ENCODE peak calls at places on chromosomes 2 and 18, in eight cellular contexts. One of them, this sample, is unnamed.

GRCh38 chr2:27765621-27766286 is 5.8 kb upstream of the MRPL33 start:
- DNase-seq in suprapubic skin: no peak
- DNase-seq in HepG2: no peak
- DNase-seq in tibial nerve: no peak
- DNase-seq in ovary: peak; percentile 82
- DNase-seq in stomach: peak; percentile 81
- DNase-seq in transverse colon: peak; percentile 66
- DNase-seq in upper lobe of left lung: peak; percentile 81
- DNase-seq in this sample: peak; percentile 68

GRCh38 chr2:111041398-111042202 is 79.1 kb upstream of the BCL2L11 start:
- DNase-seq in suprapubic skin: no peak
- DNase-seq in HepG2: no peak
- DNase-seq in tibial nerve: no peak
- DNase-seq in ovary: no peak
- DNase-seq in stomach: no peak
- DNase-seq in transverse colon: no peak
- DNase-seq in upper lobe of left lung: no peak
- DNase-seq in this sample: no peak

GRCh38 chr2:133352719-133353118 is 215.5 kb downstream of the NCKAP5 start:
- DNase-seq in suprapubic skin: no peak
- DNase-seq in HepG2: no peak
- DNase-seq in tibial nerve: no peak
- DNase-seq in ovary: no peak
- DNase-seq in stomach: no peak
- DNase-seq in transverse colon: no peak
- DNase-seq in upper lobe of left lung: no peak
- DNase-seq in this sample: peak; percentile 69

GRCh38 chr2:240502430-240503121 is 55.2 kb downstream of the ANKMY1 start:
- DNase-seq in suprapubic skin: no peak
- DNase-seq in HepG2: no peak
- DNase-seq in tibial nerve: no peak
- DNase-seq in ovary: no peak
- DNase-seq in stomach: peak; percentile 21
- DNase-seq in transverse colon: no peak
- DNase-seq in upper lobe of left lung: peak; percentile 7
- DNase-seq in this sample: no peak

GRCh38 chr2:149365826-149366583 is 35.6 kb downstream of the LYPD6 start:
- DNase-seq in suprapubic skin: no peak
- DNase-seq in HepG2: peak; percentile 29
- DNase-seq in tibial nerve: no peak
- DNase-seq in ovary: no peak
- DNase-seq in stomach: peak; percentile 83
- DNase-seq in transverse colon: no peak
- DNase-seq in upper lobe of left lung: no peak
- DNase-seq in this sample: no peak

GRCh38 chr2:20523798-20524197 is 76.9 kb downstream of the RHOB start:
- DNase-seq in suprapubic skin: no peak
- DNase-seq in HepG2: no peak
- DNase-seq in tibial nerve: no peak
- DNase-seq in ovary: no peak
- DNase-seq in stomach: no peak
- DNase-seq in transverse colon: no peak
- DNase-seq in upper lobe of left lung: no peak
- DNase-seq in this sample: no peak

GRCh38 chr2:37928377-37928776 is 3.3 kb downstream of the RMDN2 start:
- DNase-seq in suprapubic skin: no peak
- DNase-seq in HepG2: peak; percentile 67
- DNase-seq in tibial nerve: no peak
- DNase-seq in ovary: no peak
- DNase-seq in stomach: no peak
- DNase-seq in transverse colon: no peak
- DNase-seq in upper lobe of left lung: no peak
- DNase-seq in this sample: no peak

GRCh38 chr2:144099746-144100438 is 420.0 kb downstream of the ZEB2 start:
- DNase-seq in suprapubic skin: no peak
- DNase-seq in HepG2: no peak
- DNase-seq in tibial nerve: no peak
- DNase-seq in ovary: no peak
- DNase-seq in stomach: no peak
- DNase-seq in transverse colon: no peak
- DNase-seq in upper lobe of left lung: no peak
- DNase-seq in this sample: no peak

GRCh38 chr2:216743781-216744180 is 48.4 kb upstream of the IGFBP5 start:
- DNase-seq in suprapubic skin: no peak
- DNase-seq in HepG2: no peak
- DNase-seq in tibial nerve: no peak
- DNase-seq in ovary: no peak
- DNase-seq in stomach: no peak
- DNase-seq in transverse colon: no peak
- DNase-seq in upper lobe of left lung: no peak
- DNase-seq in this sample: no peak

GRCh38 chr18:48813833-48814489 is 136.8 kb downstream of the SMAD7 start:
- DNase-seq in suprapubic skin: peak; percentile 50
- DNase-seq in HepG2: no peak
- DNase-seq in tibial nerve: peak; percentile 39
- DNase-seq in ovary: no peak
- DNase-seq in stomach: peak; percentile 31
- DNase-seq in transverse colon: peak; percentile 39
- DNase-seq in upper lobe of left lung: peak; percentile 51
- DNase-seq in this sample: peak; percentile 48

GRCh38 chr2:118667366-118667765 is 180.1 kb downstream of the EN1 start:
- DNase-seq in suprapubic skin: no peak
- DNase-seq in HepG2: no peak
- DNase-seq in tibial nerve: no peak
- DNase-seq in ovary: no peak
- DNase-seq in stomach: no peak
- DNase-seq in transverse colon: no peak
- DNase-seq in upper lobe of left lung: no peak
- DNase-seq in this sample: no peak

GRCh38 chr2:48173141-48173540 is 266.8 kb upstream of the FBXO11 start:
- DNase-seq in suprapubic skin: no peak
- DNase-seq in HepG2: no peak
- DNase-seq in tibial nerve: no peak
- DNase-seq in ovary: no peak
- DNase-seq in stomach: no peak
- DNase-seq in transverse colon: no peak
- DNase-seq in upper lobe of left lung: no peak
- DNase-seq in this sample: no peak

GRCh38 chr2:208092093-208092832 is 32.1 kb downstream of the CRYGD start:
- DNase-seq in suprapubic skin: no peak
- DNase-seq in HepG2: no peak
- DNase-seq in tibial nerve: no peak
- DNase-seq in ovary: no peak
- DNase-seq in stomach: no peak
- DNase-seq in transverse colon: no peak
- DNase-seq in upper lobe of left lung: no peak
- DNase-seq in this sample: no peak

GRCh38 chr2:12116228-12116750 is 369.9 kb downstream of the LPIN1 start:
- DNase-seq in suprapubic skin: no peak
- DNase-seq in HepG2: no peak
- DNase-seq in tibial nerve: no peak
- DNase-seq in ovary: no peak
- DNase-seq in stomach: no peak
- DNase-seq in transverse colon: no peak
- DNase-seq in upper lobe of left lung: no peak
- DNase-seq in this sample: no peak

GRCh38 chr18:7021994-7022840 is 95.4 kb downstream of the LAMA1 start:
- DNase-seq in suprapubic skin: no peak
- DNase-seq in HepG2: peak; percentile 76
- DNase-seq in tibial nerve: no peak
- DNase-seq in ovary: no peak
- DNase-seq in stomach: peak; percentile 73
- DNase-seq in transverse colon: peak; percentile 66
- DNase-seq in upper lobe of left lung: peak; percentile 60
- DNase-seq in this sample: no peak

GRCh38 chr2:710867-711266 is 33.7 kb upstream of the TMEM18 start:
- DNase-seq in suprapubic skin: no peak
- DNase-seq in HepG2: no peak
- DNase-seq in tibial nerve: no peak
- DNase-seq in ovary: no peak
- DNase-seq in stomach: no peak
- DNase-seq in transverse colon: no peak
- DNase-seq in upper lobe of left lung: no peak
- DNase-seq in this sample: no peak

GRCh38 chr2:16138811-16139662 is 198.7 kb downstream of the MYCN start:
- DNase-seq in suprapubic skin: no peak
- DNase-seq in HepG2: no peak
- DNase-seq in tibial nerve: peak; percentile 1
- DNase-seq in ovary: no peak
- DNase-seq in stomach: no peak
- DNase-seq in transverse colon: no peak
- DNase-seq in upper lobe of left lung: no peak
- DNase-seq in this sample: no peak

GRCh38 chr2:234444888-234445287 is 52.0 kb downstream of the ARL4C start:
- DNase-seq in suprapubic skin: no peak
- DNase-seq in HepG2: no peak
- DNase-seq in tibial nerve: no peak
- DNase-seq in ovary: no peak
- DNase-seq in stomach: no peak
- DNase-seq in transverse colon: peak; percentile 45
- DNase-seq in upper lobe of left lung: no peak
- DNase-seq in this sample: no peak

GRCh38 chr2:99675110-99675661 is 185.4 kb upstream of the REV1 start:
- DNase-seq in suprapubic skin: no peak
- DNase-seq in HepG2: no peak
- DNase-seq in tibial nerve: no peak
- DNase-seq in ovary: no peak
- DNase-seq in stomach: no peak
- DNase-seq in transverse colon: no peak
- DNase-seq in upper lobe of left lung: no peak
- DNase-seq in this sample: no peak

GRCh38 chr18:79944746-79945117 is 6.7 kb downstream of the SLC66A2 start:
- DNase-seq in suprapubic skin: no peak
- DNase-seq in HepG2: no peak
- DNase-seq in tibial nerve: no peak
- DNase-seq in ovary: peak; percentile 8
- DNase-seq in stomach: peak; percentile 16
- DNase-seq in transverse colon: peak; percentile 4
- DNase-seq in upper lobe of left lung: peak; percentile 17
- DNase-seq in this sample: peak; percentile 37

GRCh38 chr18:62384610-62385097 is 59.5 kb downstream of the TNFRSF11A start:
- DNase-seq in suprapubic skin: no peak
- DNase-seq in HepG2: no peak
- DNase-seq in tibial nerve: no peak
- DNase-seq in ovary: no peak
- DNase-seq in stomach: no peak
- DNase-seq in transverse colon: no peak
- DNase-seq in upper lobe of left lung: no peak
- DNase-seq in this sample: no peak

GRCh38 chr2:84938194-84938879 is 32.6 kb upstream of the KCMF1 start:
- DNase-seq in suprapubic skin: no peak
- DNase-seq in HepG2: peak; percentile 35
- DNase-seq in tibial nerve: no peak
- DNase-seq in ovary: no peak
- DNase-seq in stomach: no peak
- DNase-seq in transverse colon: no peak
- DNase-seq in upper lobe of left lung: no peak
- DNase-seq in this sample: no peak

GRCh38 chr2:54052825-54053718 is 62.3 kb upstream of the ACYP2 start:
- DNase-seq in suprapubic skin: no peak
- DNase-seq in HepG2: no peak
- DNase-seq in tibial nerve: no peak
- DNase-seq in ovary: no peak
- DNase-seq in stomach: no peak
- DNase-seq in transverse colon: no peak
- DNase-seq in upper lobe of left lung: no peak
- DNase-seq in this sample: no peak
- TF ChIP-seq CTCF in suprapubic skin: no peak
- TF ChIP-seq CTCF in HepG2: peak; percentile 33
- TF ChIP-seq CTCF in tibial nerve: no peak
- TF ChIP-seq CTCF in ovary: no peak
- TF ChIP-seq CTCF in stomach: no peak
- TF ChIP-seq CTCF in transverse colon: no peak
- TF ChIP-seq CTCF in upper lobe of left lung: no peak
- TF ChIP-seq CTCF in this sample: no peak

DNA sequence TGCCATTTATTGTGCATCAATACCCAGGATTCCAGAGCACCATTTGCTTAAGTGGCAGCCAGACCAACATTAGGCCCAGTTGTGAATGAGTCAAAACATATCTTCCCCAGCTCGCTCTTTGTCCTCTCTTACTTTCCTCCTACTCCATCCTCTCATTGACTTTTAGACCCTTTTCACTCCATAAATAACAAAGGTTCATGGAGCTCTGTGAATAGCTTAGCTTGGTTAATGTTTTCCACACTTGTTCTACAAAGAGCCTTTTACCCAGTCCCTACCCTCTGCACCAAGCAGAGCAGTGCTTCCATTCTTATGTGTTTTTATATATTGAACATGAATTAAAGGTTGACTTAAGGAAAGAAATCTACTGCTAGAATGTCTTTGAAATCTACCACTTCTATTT is 625.8 kb upstream of the FANCL start:
- DNase-seq in suprapubic skin: no peak
- DNase-seq in HepG2: no peak
- DNase-seq in tibial nerve: no peak
- DNase-seq in ovary: no peak
- DNase-seq in stomach: no peak
- DNase-seq in transverse colon: no peak
- DNase-seq in upper lobe of left lung: no peak
- DNase-seq in this sample: no peak
- TF ChIP-seq EP300 in suprapubic skin: no peak
- TF ChIP-seq EP300 in HepG2: no peak
- TF ChIP-seq EP300 in tibial nerve: no peak
- TF ChIP-seq EP300 in ovary: no peak
- TF ChIP-seq EP300 in stomach: no peak
- TF ChIP-seq EP300 in transverse colon: no peak
- TF ChIP-seq EP300 in upper lobe of left lung: no peak
- TF ChIP-seq EP300 in this sample: no peak

GRCh38 chr2:161370981-161371380 is 45.1 kb upstream of the TBR1 start:
- DNase-seq in suprapubic skin: no peak
- DNase-seq in HepG2: no peak
- DNase-seq in tibial nerve: no peak
- DNase-seq in ovary: no peak
- DNase-seq in stomach: no peak
- DNase-seq in transverse colon: no peak
- DNase-seq in upper lobe of left lung: no peak
- DNase-seq in this sample: no peak
- H3K36me3 ChIP-seq in suprapubic skin: peaks cover 9% of the 10 kb centered on the region
- H3K36me3 ChIP-seq in HepG2: peaks cover 9% of the 10 kb centered on the region
- H3K36me3 ChIP-seq in tibial nerve: no peaks in the 10 kb centered on the region
- H3K36me3 ChIP-seq in ovary: no peaks in the 10 kb centered on the region
- H3K36me3 ChIP-seq in stomach: peaks cover 30% of the 10 kb centered on the region
- H3K36me3 ChIP-seq in transverse colon: no peaks in the 10 kb centered on the region
- H3K36me3 ChIP-seq in upper lobe of left lung: peaks cover 29% of the 10 kb centered on the region
- H3K36me3 ChIP-seq in this sample: no peaks in the 10 kb centered on the region

GRCh38 chr18:10454800-10455550 is 540 bp downstream of the APCDD1 start:
- DNase-seq in suprapubic skin: no peak
- DNase-seq in HepG2: no peak
- DNase-seq in tibial nerve: peak; percentile 28
- DNase-seq in ovary: peak; percentile 69
- DNase-seq in stomach: peak; percentile 44
- DNase-seq in transverse colon: no peak
- DNase-seq in upper lobe of left lung: no peak
- DNase-seq in this sample: no peak
- TF ChIP-seq CTCF in suprapubic skin: no peak
- TF ChIP-seq CTCF in HepG2: no peak
- TF ChIP-seq CTCF in tibial nerve: no peak
- TF ChIP-seq CTCF in ovary: no peak
- TF ChIP-seq CTCF in stomach: no peak
- TF ChIP-seq CTCF in transverse colon: no peak
- TF ChIP-seq CTCF in upper lobe of left lung: no peak
- TF ChIP-seq CTCF in this sample: no peak

GRCh38 chr2:98479959-98480524 is 35.4 kb downstream of the INPP4A start:
- DNase-seq in suprapubic skin: peak; percentile 60
- DNase-seq in HepG2: no peak
- DNase-seq in tibial nerve: no peak
- DNase-seq in ovary: peak; percentile 40
- DNase-seq in stomach: peak; percentile 77
- DNase-seq in transverse colon: peak; percentile 67
- DNase-seq in upper lobe of left lung: peak; percentile 61
- DNase-seq in this sample: peak; percentile 84
- TF ChIP-seq EP300 in suprapubic skin: no peak
- TF ChIP-seq EP300 in HepG2: no peak
- TF ChIP-seq EP300 in tibial nerve: no peak
- TF ChIP-seq EP300 in ovary: no peak
- TF ChIP-seq EP300 in stomach: no peak
- TF ChIP-seq EP300 in transverse colon: no peak
- TF ChIP-seq EP300 in upper lobe of left lung: no peak
- TF ChIP-seq EP300 in this sample: no peak

This sample was measured in sigmoid colon.